ENCODE peak calls at places on chromosomes 4 and X, in eight cellular contexts. A is A549; F is CD8-positive, alpha-beta memory T cell; J is lower lobe of right lung; N is heart right ventricle; Z is brain microvascular endothelial cell; R is right cardiac atrium; B is testis. W is an unnamed sample.

GRCh38 chr4:135354876-135355275 is 1153.3 kb upstream of the PABPC4L start:
- DNase-seq in A (no peak), F (no peak), J (no peak), N (no peak), Z (peak; percentile 14), R (no peak), B (no peak), W (no peak)

GRCh38 chrX:91039777-91040176 is 394.9 kb upstream of the PABPC5 start:
- DNase-seq in A (no peak), F (no peak), J (no peak), N (no peak), Z (no peak), R (no peak), B (no peak), W (no peak)

GRCh38 chrX:13220916-13221315 is 98.9 kb downstream of the ATXN3L start:
- DNase-seq in A (no peak), F (no peak), J (no peak), N (no peak), Z (peak; percentile 49), R (no peak), B (no peak), W (no peak)

GRCh38 chr4:5568931-5569330 is 139.4 kb downstream of the EVC2 start:
- DNase-seq in A (no peak), F (no peak), J (no peak), N (no peak), Z (no peak), R (no peak), B (no peak), W (no peak)

GRCh38 chr4:107719211-107719926 is 665 bp downstream of the PAPSS1 start:
- DNase-seq in A (no peak), F (no peak), J (no peak), N (no peak), Z (peak; percentile 9), R (no peak), B (no peak), W (peak; percentile 16)

GRCh38 chr4:147019061-147019460 is 73.4 kb upstream of the TTC29 start:
- DNase-seq in A (peak; percentile 12), F (peak; percentile 2), J (peak; percentile 62), N (peak; percentile 49), Z (peak; percentile 70), R (peak; percentile 85), B (peak; percentile 83), W (peak; percentile 68)

GRCh38 chr4:99863804-99864203 is 30.4 kb downstream of the LAMTOR3 start:
- DNase-seq in A (no peak), F (no peak), J (no peak), N (no peak), Z (peak; percentile 41), R (no peak), B (no peak), W (no peak)

GRCh38 chr4:147370881-147371280 is 110.0 kb upstream of the EDNRA start:
- DNase-seq in A (no peak), F (no peak), J (no peak), N (no peak), Z (no peak), R (no peak), B (no peak), W (no peak)

GRCh38 chr4:89586318-89586717 is 250.6 kb downstream of the SNCA start:
- DNase-seq in A (no peak), F (no peak), J (no peak), N (no peak), Z (no peak), R (no peak), B (no peak), W (no peak)

GRCh38 chrX:136646602-136647239 is 1.2 kb upstream of the CD40LG start:
- DNase-seq in A (no peak), F (no peak), J (no peak), N (no peak), Z (no peak), R (no peak), B (no peak), W (no peak)

GRCh38 chr4:62474802-62475201 is 1274.7 kb downstream of the ADGRL3 start:
- DNase-seq in A (no peak), F (no peak), J (no peak), N (no peak), Z (no peak), R (no peak), B (no peak), W (no peak)

GRCh38 chrX:72130156-72130761 is 1.5 kb downstream of the RTL5 start:
- DNase-seq in A (no peak), F (no peak), J (no peak), N (no peak), Z (no peak), R (no peak), B (no peak), W (no peak)

GRCh38 chrX:72130762-72131231 is 918 bp downstream of the RTL5 start:
- DNase-seq in A (no peak), F (no peak), J (no peak), N (peak; percentile 19), Z (no peak), R (no peak), B (peak; percentile 37), W (peak; percentile 20)

GRCh38 chrX:72132456-72132855 is 741 bp upstream of the RTL5 start:
- DNase-seq in A (no peak), F (no peak), J (no peak), N (no peak), Z (no peak), R (no peak), B (no peak), W (no peak)

GRCh38 chrX:72129661-72130060 is 2.1 kb downstream of the RTL5 start:
- DNase-seq in A (no peak), F (no peak), J (no peak), N (no peak), Z (no peak), R (no peak), B (no peak), W (no peak)

GRCh38 chrX:72131317-72132294 is at the start of gene RTL5:
- DNase-seq in A (peak; percentile 71), F (peak; percentile 47), J (peak; percentile 90), N (peak; percentile 84), Z (peak; percentile 83), R (peak; percentile 95), B (peak; percentile 93), W (peak; percentile 84)
- H3K4me3 ChIP-seq in A (peak within 1 kb of the TSS; percentile 66), F (peak within 1 kb of the TSS; percentile 41), J (peak within 1 kb of the TSS; percentile 57), N (peak within 1 kb of the TSS; percentile 64), Z (peak within 1 kb of the TSS; percentile 55), R (peak within 1 kb of the TSS; percentile 59), B (peak within 1 kb of the TSS; percentile 51), W (peak within 1 kb of the TSS; percentile 60)

DNA sequence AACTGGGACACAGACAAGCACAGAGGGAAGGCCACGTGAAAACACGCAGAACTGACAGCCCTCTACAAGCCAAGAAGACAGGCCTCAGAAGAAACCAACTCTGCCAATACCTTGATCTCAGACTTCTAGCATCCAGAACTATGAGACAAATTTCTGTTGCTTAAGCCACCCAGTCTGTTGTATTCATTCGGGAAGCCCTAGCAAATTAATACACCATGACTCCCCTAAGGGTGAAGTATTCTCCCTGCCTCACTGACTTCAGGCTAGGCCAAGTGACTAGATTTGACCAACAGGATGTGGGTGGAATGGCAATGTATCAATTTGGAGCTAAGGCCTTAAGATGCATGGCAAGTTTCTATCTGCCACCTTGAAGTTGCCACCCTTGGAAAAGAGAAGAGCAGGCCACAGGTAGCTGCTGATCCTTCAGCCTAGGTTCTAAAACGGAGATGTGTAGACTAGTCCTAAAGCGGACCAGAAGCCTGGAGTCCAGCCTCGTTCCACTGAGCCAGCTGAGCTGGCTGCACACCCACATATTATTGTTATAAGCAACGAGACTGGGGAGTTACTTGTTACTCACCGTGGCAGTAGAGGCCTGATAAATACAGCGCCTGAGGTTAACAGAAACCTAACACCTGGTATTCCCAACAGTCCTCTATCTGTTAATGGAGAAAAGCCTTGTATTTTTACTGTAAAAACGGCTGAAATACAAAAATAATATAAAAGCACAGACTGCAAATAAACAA is 16.5 kb downstream of the SCARB2 start:
- DNase-seq in A (no peak), F (no peak), J (no peak), N (no peak), Z (peak; percentile 34), R (no peak), B (no peak), W (no peak)
- H3K4me3 ChIP-seq in A (no peak overlapping the region), F (no peak overlapping the region), J (no peak overlapping the region), N (no peak overlapping the region), Z (no peak overlapping the region), R (no peak overlapping the region), B (no peak overlapping the region), W (peak overlapping the region; percentile 37)

GRCh38 chrX:11836284-11836683 is 78.2 kb downstream of the MSL3 start:
- DNase-seq in A (no peak), F (no peak), J (no peak), N (no peak), Z (no peak), R (no peak), B (no peak), W (no peak)
- H3K4me3 ChIP-seq in A (no peak overlapping the region), F (no peak overlapping the region), J (no peak overlapping the region), N (no peak overlapping the region), Z (no peak overlapping the region), R (no peak overlapping the region), B (no peak overlapping the region), W (no peak overlapping the region)

GRCh38 chr4:183908284-183908683 is 3.2 kb downstream of the STOX2 start:
- DNase-seq in A (no peak), F (no peak), J (no peak), N (no peak), Z (no peak), R (no peak), B (no peak), W (no peak)

GRCh38 chr4:183906486-183906735 is 1.3 kb downstream of the STOX2 start:
- DNase-seq in A (no peak), F (no peak), J (no peak), N (no peak), Z (no peak), R (no peak), B (no peak), W (no peak)

GRCh38 chr4:183905593-183906485 is 732 bp downstream of the STOX2 start:
- DNase-seq in A (peak; percentile 18), F (no peak), J (peak; percentile 56), N (peak; percentile 43), Z (peak; percentile 11), R (peak; percentile 77), B (peak; percentile 54), W (peak; percentile 25)

GRCh38 chr4:183905081-183905592 is at the start of gene STOX2:
- DNase-seq in A (peak; percentile 73), F (no peak), J (peak; percentile 78), N (peak; percentile 88), Z (peak; percentile 18), R (peak; percentile 92), B (peak; percentile 79), W (peak; percentile 88)

DNA sequence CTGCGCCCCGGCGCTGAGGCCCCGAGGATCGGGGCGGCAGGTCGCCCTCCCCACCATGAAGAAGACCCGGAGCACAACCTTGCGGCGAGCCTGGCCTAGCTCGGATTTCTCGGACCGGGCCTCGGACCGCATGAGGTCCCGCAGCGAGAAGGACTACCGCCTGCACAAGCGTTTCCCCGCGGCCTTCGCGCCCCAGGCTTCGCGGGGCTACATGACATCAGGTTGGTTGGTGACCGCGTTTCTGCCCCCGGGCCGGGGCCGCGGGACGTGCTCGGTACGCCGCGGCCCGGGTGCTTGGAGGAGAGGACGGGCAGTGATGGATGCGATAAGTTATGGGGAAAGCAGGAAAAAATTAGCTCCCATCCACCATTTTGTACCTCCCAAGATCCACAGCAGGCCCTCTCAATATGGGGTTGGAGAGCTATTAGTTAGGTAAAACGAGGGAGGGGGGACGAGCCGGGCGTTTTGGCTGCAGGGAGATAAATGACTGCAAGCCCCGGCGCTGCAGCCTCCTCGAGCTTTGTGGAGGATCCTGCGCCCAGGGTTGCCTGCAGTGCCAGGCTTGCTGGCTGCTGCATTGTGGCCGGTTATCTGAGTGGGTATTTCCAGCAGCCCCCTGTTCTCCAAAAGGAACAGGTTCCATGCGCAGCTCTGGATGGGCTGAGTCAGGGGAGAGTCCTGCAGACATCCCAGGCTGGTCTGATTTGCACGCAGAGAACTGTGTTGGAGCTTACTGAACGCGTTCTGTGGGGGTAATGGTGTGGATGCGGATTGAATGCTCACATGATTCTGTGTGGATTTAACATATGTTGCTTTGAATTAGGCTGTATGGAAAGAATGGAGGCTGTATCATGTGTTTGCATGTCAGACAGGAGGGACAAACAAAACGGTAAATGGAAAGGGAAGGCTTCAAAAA is 1.9 kb downstream of the STOX2 start:
- DNase-seq in A (no peak), F (no peak), J (no peak), N (peak; percentile 24), Z (no peak), R (peak; percentile 64), B (peak; percentile 19), W (peak; percentile 16)
- H3K4me3 ChIP-seq in A (no peak overlapping the region), F (no peak overlapping the region), J (peak overlapping the region; percentile 68), N (peak overlapping the region; percentile 93), Z (peak overlapping the region; percentile 61), R (peak overlapping the region; percentile 69), B (peak overlapping the region; percentile 67), W (peak overlapping the region; percentile 78)

W was measured in psoas muscle.